ENCODE peak calls at places on chromosomes 1 and 21, in four cellular contexts. One of them, this sample, is unnamed.

GRCh38 chr1:203289281-203289981 is 15.9 kb upstream of the BTG2 start:
- DNase-seq in skeletal muscle cell: no peak
- DNase-seq in NCI-H526: no peak
- DNase-seq in DMS79 treated with DMSO at 0.1 percent for 48 hours: peak; percentile 48
- DNase-seq in this sample: no peak

GRCh38 chr1:24416666-24417391 is 1.2 kb downstream of the NIPAL3 start:
- DNase-seq in skeletal muscle cell: peak; percentile 91
- DNase-seq in NCI-H526: peak; percentile 71
- DNase-seq in DMS79 treated with DMSO at 0.1 percent for 48 hours: peak; percentile 83
- DNase-seq in this sample: no peak

GRCh38 chr1:206725053-206725963 is 40.6 kb downstream of the MAPKAPK2 start:
- DNase-seq in skeletal muscle cell: no peak
- DNase-seq in NCI-H526: peak; percentile 30
- DNase-seq in DMS79 treated with DMSO at 0.1 percent for 48 hours: no peak
- DNase-seq in this sample: no peak

GRCh38 chr1:55646181-55646580 is 431.0 kb upstream of the USP24 start:
- DNase-seq in skeletal muscle cell: no peak
- DNase-seq in NCI-H526: no peak
- DNase-seq in DMS79 treated with DMSO at 0.1 percent for 48 hours: no peak
- DNase-seq in this sample: no peak

GRCh38 chr1:213564215-213564659 is 423.5 kb upstream of the PROX1 start:
- DNase-seq in skeletal muscle cell: no peak
- DNase-seq in NCI-H526: peak; percentile 61
- DNase-seq in DMS79 treated with DMSO at 0.1 percent for 48 hours: no peak
- DNase-seq in this sample: no peak

GRCh38 chr1:179385510-179385909 is 19.7 kb downstream of the AXDND1 start:
- DNase-seq in skeletal muscle cell: no peak
- DNase-seq in NCI-H526: no peak
- DNase-seq in DMS79 treated with DMSO at 0.1 percent for 48 hours: no peak
- DNase-seq in this sample: no peak

GRCh38 chr21:45558044-45558721 is 15.9 kb upstream of the SLC19A1 start:
- DNase-seq in skeletal muscle cell: no peak
- DNase-seq in NCI-H526: no peak
- DNase-seq in DMS79 treated with DMSO at 0.1 percent for 48 hours: no peak
- DNase-seq in this sample: no peak

GRCh38 chr1:22710688-22711024 is at the start of gene EPHB2:
- DNase-seq in skeletal muscle cell: no peak
- DNase-seq in NCI-H526: peak; percentile 68
- DNase-seq in DMS79 treated with DMSO at 0.1 percent for 48 hours: peak; percentile 27
- DNase-seq in this sample: peak; percentile 62

GRCh38 chr1:44515416-44515815 is 110.4 kb downstream of the RNF220 start:
- DNase-seq in skeletal muscle cell: no peak
- DNase-seq in NCI-H526: no peak
- DNase-seq in DMS79 treated with DMSO at 0.1 percent for 48 hours: no peak
- DNase-seq in this sample: no peak

GRCh38 chr21:34836103-34836932 is 167.5 kb downstream of the CLIC6 start:
- DNase-seq in skeletal muscle cell: peak; percentile 100
- DNase-seq in NCI-H526: no peak
- DNase-seq in DMS79 treated with DMSO at 0.1 percent for 48 hours: no peak
- DNase-seq in this sample: no peak

GRCh38 chr1:232986000-232986922 is 35.9 kb downstream of the NTPCR start:
- DNase-seq in skeletal muscle cell: no peak
- DNase-seq in NCI-H526: no peak
- DNase-seq in DMS79 treated with DMSO at 0.1 percent for 48 hours: no peak
- DNase-seq in this sample: no peak

GRCh38 chr1:119893238-119893791 is 3.0 kb downstream of the ADAM30 start:
- DNase-seq in skeletal muscle cell: no peak
- DNase-seq in NCI-H526: peak; percentile 18
- DNase-seq in DMS79 treated with DMSO at 0.1 percent for 48 hours: no peak
- DNase-seq in this sample: no peak

GRCh38 chr1:10623391-10624145 is 148.8 kb downstream of the PEX14 start:
- DNase-seq in skeletal muscle cell: no peak
- DNase-seq in NCI-H526: peak; percentile 19
- DNase-seq in DMS79 treated with DMSO at 0.1 percent for 48 hours: no peak
- DNase-seq in this sample: no peak

GRCh38 chr1:32701951-32702598 is 495 bp downstream of the SYNC start:
- DNase-seq in skeletal muscle cell: no peak
- DNase-seq in NCI-H526: peak; percentile 56
- DNase-seq in DMS79 treated with DMSO at 0.1 percent for 48 hours: peak; percentile 70
- DNase-seq in this sample: no peak

GRCh38 chr1:40266786-40267535 is 8.9 kb downstream of the ZMPSTE24 start:
- DNase-seq in skeletal muscle cell: no peak
- DNase-seq in NCI-H526: no peak
- DNase-seq in DMS79 treated with DMSO at 0.1 percent for 48 hours: no peak
- DNase-seq in this sample: no peak

GRCh38 chr1:53377438-53377841 is 49.6 kb upstream of the LRP8 start:
- DNase-seq in skeletal muscle cell: no peak
- DNase-seq in NCI-H526: no peak
- DNase-seq in DMS79 treated with DMSO at 0.1 percent for 48 hours: no peak
- DNase-seq in this sample: no peak

GRCh38 chr1:192475329-192475728 is 100.2 kb upstream of the RGS1 start:
- DNase-seq in skeletal muscle cell: no peak
- DNase-seq in NCI-H526: no peak
- DNase-seq in DMS79 treated with DMSO at 0.1 percent for 48 hours: no peak
- DNase-seq in this sample: no peak

GRCh38 chr1:160774886-160775719 is 20.9 kb upstream of the LY9 start:
- DNase-seq in skeletal muscle cell: no peak
- DNase-seq in NCI-H526: no peak
- DNase-seq in DMS79 treated with DMSO at 0.1 percent for 48 hours: no peak
- DNase-seq in this sample: no peak

GRCh38 chr1:207217778-207218511 is 103.5 kb upstream of the CD55 start:
- DNase-seq in skeletal muscle cell: no peak
- DNase-seq in NCI-H526: no peak
- DNase-seq in DMS79 treated with DMSO at 0.1 percent for 48 hours: no peak
- DNase-seq in this sample: no peak

GRCh38 chr1:27556781-27557595 is 47.0 kb downstream of the AHDC1 start:
- DNase-seq in skeletal muscle cell: peak; percentile 91
- DNase-seq in NCI-H526: peak; percentile 57
- DNase-seq in DMS79 treated with DMSO at 0.1 percent for 48 hours: peak; percentile 72
- DNase-seq in this sample: peak; percentile 98

This sample was measured in GM19239.